ENCODE peak calls at places on chromosome 5, in four cellular contexts. Q, J, H and I are unnamed samples.
A peak's percentile ranks its signal among the peaks of the same experiment; 100 is the strongest.

GRCh38 chr5:43663916-43664315 is 60.9 kb downstream of the NNT start:
- DNase-seq in Q (no peak), J (no peak), H (no peak), I (no peak)

GRCh38 chr5:171688696-171689495 is 96.7 kb upstream of the SMIM23 start:
- DNase-seq in Q (no peak), J (no peak), H (no peak), I (no peak)

GRCh38 chr5:107555425-107556090 is 115.2 kb downstream of the EFNA5 start:
- DNase-seq in Q (no peak), J (no peak), H (no peak), I (no peak)

GRCh38 chr5:132504746-132505145 is 14.2 kb upstream of the IRF1 start:
- DNase-seq in Q (no peak), J (no peak), H (no peak), I (no peak)

GRCh38 chr5:35780236-35780635 is 76.5 kb upstream of the IL7R start:
- DNase-seq in Q (no peak), J (no peak), H (no peak), I (no peak)

GRCh38 chr5:151002250-151002649 is 18.1 kb upstream of the GPX3 start:
- DNase-seq in Q (no peak), J (no peak), H (no peak), I (no peak)

GRCh38 chr5:143434261-143435206 is 31.0 kb upstream of the NR3C1 start:
- DNase-seq in Q (peak; percentile 34), J (no peak), H (no peak), I (no peak)

GRCh38 chr5:129118405-129118804 is 23.9 kb downstream of the ISOC1 start:
- DNase-seq in Q (no peak), J (no peak), H (no peak), I (no peak)

GRCh38 chr5:159641371-159642039 is 274.8 kb upstream of the ADRA1B start:
- DNase-seq in Q (no peak), J (no peak), H (no peak), I (no peak)

GRCh38 chr5:179866241-179867078 is 7.8 kb upstream of the MRNIP start:
- DNase-seq in Q (peak; percentile 12), J (no peak), H (no peak), I (no peak)

GRCh38 chr5:13354611-13355010 is 589.9 kb downstream of the DNAH5 start:
- DNase-seq in Q (no peak), J (no peak), H (no peak), I (no peak)

GRCh38 chr5:17189381-17190036 is 27.9 kb upstream of the BASP1 start:
- DNase-seq in Q (peak; percentile 63), J (no peak), H (peak; percentile 4), I (no peak)

GRCh38 chr5:103119067-103119764 is 722 bp downstream of the GIN1 start:
- DNase-seq in Q (no peak), J (no peak), H (no peak), I (no peak)

GRCh38 chr5:68817696-68818695 is 275.8 kb upstream of the SLC30A5 start:
- DNase-seq in Q (no peak), J (no peak), H (peak; percentile 70), I (no peak)

GRCh38 chr5:16081376-16081775 is 98.2 kb downstream of the MARCHF11 start:
- DNase-seq in Q (no peak), J (no peak), H (no peak), I (no peak)

GRCh38 chr5:169200086-169200778 is 100.7 kb downstream of the SLIT3 start:
- DNase-seq in Q (no peak), J (no peak), H (no peak), I (no peak)

GRCh38 chr5:21806271-21806670 is 1046.9 kb downstream of the CDH12 start:
- DNase-seq in Q (no peak), J (no peak), H (no peak), I (no peak)

GRCh38 chr5:118354806-118355205 is 633.5 kb downstream of the DTWD2 start:
- DNase-seq in Q (no peak), J (no peak), H (no peak), I (no peak)

GRCh38 chr5:58891072-58891970 is 308.4 kb downstream of the RAB3C start:
- DNase-seq in Q (peak; percentile 66), J (peak; percentile 27), H (peak; percentile 15), I (peak; percentile 27)

GRCh38 chr5:150500905-150501304 is 7.0 kb upstream of the NDST1 start:
- DNase-seq in Q (no peak), J (no peak), H (peak; percentile 34), I (no peak)

GRCh38 chr5:126234563-126235195 is 188.5 kb upstream of the GRAMD2B start:
- DNase-seq in Q (no peak), J (no peak), H (no peak), I (no peak)

GRCh38 chr5:133015466-133015865 is 10.9 kb downstream of the ZCCHC10 start:
- DNase-seq in Q (no peak), J (no peak), H (no peak), I (no peak)

GRCh38 chr5:63535840-63536602 is 426.2 kb downstream of the HTR1A start:
- DNase-seq in Q (no peak), J (no peak), H (no peak), I (no peak)

GRCh38 chr5:127887282-127887681 is 184.1 kb downstream of the CCDC192 start:
- DNase-seq in Q (no peak), J (no peak), H (no peak), I (no peak)

GRCh38 chr5:140367631-140368013 is 7.6 kb downstream of the SLC4A9 start:
- DNase-seq in Q (no peak), J (no peak), H (no peak), I (no peak)

GRCh38 chr5:177116631-177117373 is 16.8 kb upstream of the NSD1 start:
- DNase-seq in Q (peak; percentile 80), J (no peak), H (peak; percentile 78), I (no peak)

GRCh38 chr5:28403846-28404245 is 1365.5 kb upstream of the CDH9 start:
- DNase-seq in Q (no peak), J (no peak), H (no peak), I (no peak)

GRCh38 chr5:131413605-131414559 is 150.0 kb downstream of the CDC42SE2 start:
- DNase-seq in Q (no peak), J (peak; percentile 7), H (no peak), I (no peak)

GRCh38 chr5:131944700-131945550 is 538 bp downstream of the MEIKIN start:
- DNase-seq in Q (no peak), J (no peak), H (no peak), I (no peak)

GRCh38 chr5:180467989-180468731 is 26.0 kb upstream of the CNOT6 start:
- DNase-seq in Q (no peak), J (no peak), H (no peak), I (no peak)

GRCh38 chr5:6338871-6339270 is 39.5 kb downstream of the MED10 start:
- DNase-seq in Q (no peak), J (no peak), H (no peak), I (no peak)

GRCh38 chr5:45826055-45826454 is 129.9 kb upstream of the HCN1 start:
- DNase-seq in Q (no peak), J (no peak), H (no peak), I (no peak)

GRCh38 chr5:74916831-74917710 is 50.9 kb upstream of the FAM169A start:
- DNase-seq in Q (no peak), J (no peak), H (no peak), I (no peak)

GRCh38 chr5:54658014-54658413 is 140.5 kb downstream of the SNX18 start:
- DNase-seq in Q (no peak), J (no peak), H (no peak), I (no peak)

GRCh38 chr5:124474821-124475220 is 271.6 kb downstream of the ZNF608 start:
- DNase-seq in Q (no peak), J (no peak), H (no peak), I (no peak)

GRCh38 chr5:109411627-109412026 is 1.9 kb upstream of the PJA2 start:
- DNase-seq in Q (peak; percentile 6), J (peak; percentile 82), H (no peak), I (peak; percentile 82)